ENCODE peak calls at places on chromosomes 13 and 19, in five cellular contexts. One of them, this sample, is unnamed.

GRCh38 chr19:13953021-13953531 is 767 bp downstream of the DCAF15 start:
- DNase-seq in HepG2: no peak
- DNase-seq in HCT116: no peak
- DNase-seq in H1: no peak
- DNase-seq in K562: peak
- DNase-seq in this sample: no peak

GRCh38 chr13:23469901-23470525 is 36.5 kb upstream of the SACS start:
- DNase-seq in HepG2: no peak
- DNase-seq in H1: no peak
- DNase-seq in K562: no peak
- DNase-seq in HCT116: no peak
- DNase-seq in this sample: no peak

GRCh38 chr19:53172892-53173291 is 14.0 kb upstream of the ZNF347 start:
- DNase-seq in HepG2: peak
- DNase-seq in K562: no peak
- DNase-seq in HCT116: no peak
- DNase-seq in H1: no peak
- DNase-seq in this sample: no peak

GRCh38 chr19:10892256-10892655 is 20.9 kb downstream of the CARM1 start:
- DNase-seq in K562: no peak
- DNase-seq in HCT116: no peak
- DNase-seq in H1: no peak
- DNase-seq in HepG2: no peak
- DNase-seq in this sample: no peak

GRCh38 chr19:43311706-43312105 is 41.8 kb upstream of the CD177 start:
- DNase-seq in HepG2: no peak
- DNase-seq in HCT116: no peak
- DNase-seq in K562: no peak
- DNase-seq in H1: no peak
- DNase-seq in this sample: no peak

GRCh38 chr13:71912524-71912923 is 45.5 kb upstream of the DACH1 start:
- DNase-seq in HepG2: no peak
- DNase-seq in HCT116: no peak
- DNase-seq in H1: no peak
- DNase-seq in K562: no peak
- DNase-seq in this sample: no peak

GRCh38 chr19:18736415-18737336 is 53.2 kb downstream of the CRTC1 start:
- DNase-seq in H1: no peak
- DNase-seq in HCT116: no peak
- DNase-seq in K562: no peak
- DNase-seq in HepG2: no peak
- DNase-seq in this sample: no peak

GRCh38 chr19:5093953-5094718 is 125.2 kb downstream of the KDM4B start:
- DNase-seq in HepG2: no peak
- DNase-seq in H1: no peak
- DNase-seq in HCT116: no peak
- DNase-seq in K562: peak
- DNase-seq in this sample: no peak

GRCh38 chr19:54470991-54471782 is 1.9 kb downstream of the CDC42EP5 start:
- DNase-seq in HepG2: no peak
- DNase-seq in H1: no peak
- DNase-seq in HCT116: no peak
- DNase-seq in K562: no peak
- DNase-seq in this sample: no peak
- TF ChIP-seq POLR2AphosphoS5 in HepG2: no peak
- TF ChIP-seq POLR2AphosphoS5 in H1: no peak
- TF ChIP-seq POLR2AphosphoS5 in HCT116: no peak
- TF ChIP-seq POLR2AphosphoS5 in K562: no peak
- TF ChIP-seq POLR2AphosphoS5 in this sample: no peak

GRCh38 chr19:1766800-1767352 is 13.6 kb downstream of the ONECUT3 start:
- DNase-seq in H1: no peak
- DNase-seq in K562: peak
- DNase-seq in HCT116: no peak
- DNase-seq in HepG2: no peak
- DNase-seq in this sample: no peak

GRCh38 chr19:1764293-1764683 is 11.0 kb downstream of the ONECUT3 start:
- DNase-seq in H1: no peak
- DNase-seq in HCT116: no peak
- DNase-seq in HepG2: no peak
- DNase-seq in K562: no peak
- DNase-seq in this sample: no peak

GRCh38 chr19:1765182-1765903 is 12.0 kb downstream of the ONECUT3 start:
- DNase-seq in H1: no peak
- DNase-seq in HCT116: no peak
- DNase-seq in K562: no peak
- DNase-seq in HepG2: no peak
- DNase-seq in this sample: no peak

GRCh38 chr19:1767464-1767933 is 14.2 kb downstream of the ONECUT3 start:
- DNase-seq in HCT116: no peak
- DNase-seq in HepG2: no peak
- DNase-seq in K562: peak
- DNase-seq in H1: no peak
- DNase-seq in this sample: no peak

GRCh38 chr19:1765904-1766799 is 12.8 kb downstream of the ONECUT3 start:
- DNase-seq in H1: no peak
- DNase-seq in HCT116: no peak
- DNase-seq in HepG2: no peak
- DNase-seq in K562: no peak
- DNase-seq in this sample: no peak
- TF ChIP-seq EZH2 in H1: peak
- TF ChIP-seq EZH2 in HCT116: no peak
- TF ChIP-seq EZH2 in HepG2: no peak
- TF ChIP-seq EZH2 in K562: no peak
- TF ChIP-seq EZH2 in this sample: no peak

DNA sequence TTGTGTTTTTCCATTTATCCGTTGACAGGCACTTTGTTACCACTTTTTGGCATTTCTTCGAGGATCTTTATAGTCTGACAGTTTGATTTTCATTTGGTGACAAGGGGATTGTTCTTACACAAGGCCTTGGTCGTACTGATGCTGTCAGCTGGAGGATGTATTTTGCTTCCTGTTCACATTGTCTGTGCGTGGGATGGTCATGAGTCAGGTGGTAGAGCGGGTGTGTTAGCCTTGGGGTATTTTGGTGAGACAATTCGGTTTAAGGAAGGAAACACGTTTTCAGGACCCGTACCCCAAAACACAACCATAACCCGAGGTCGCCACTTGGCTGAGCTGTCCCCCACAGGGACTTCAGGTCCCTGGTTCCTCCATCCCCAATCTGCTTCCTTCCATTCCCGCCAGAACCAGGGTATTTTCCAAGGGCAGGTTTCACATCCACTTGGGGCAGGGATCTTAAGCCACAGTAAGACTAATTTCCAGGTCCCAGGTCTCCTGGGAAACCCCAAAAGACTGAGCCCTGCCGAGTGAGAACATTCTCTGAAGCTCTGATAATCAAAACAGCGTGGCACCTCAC is 15.0 kb downstream of the MYO9B start:
- DNase-seq in HepG2: no peak
- DNase-seq in K562: no peak
- DNase-seq in H1: no peak
- DNase-seq in HCT116: no peak
- DNase-seq in this sample: no peak
- H3K9ac ChIP-seq in HepG2: no peak
- H3K9ac ChIP-seq in K562: no peak
- H3K9ac ChIP-seq in H1: no peak
- H3K9ac ChIP-seq in HCT116: no peak
- H3K9ac ChIP-seq in this sample: no peak

GRCh38 chr19:49109051-49109450 is 5.1 kb upstream of the LIN7B start:
- DNase-seq in K562: no peak
- DNase-seq in H1: no peak
- DNase-seq in HCT116: no peak
- DNase-seq in HepG2: no peak
- DNase-seq in this sample: no peak

GRCh38 chr19:49113762-49114629 is at the start of gene LIN7B:
- DNase-seq in HepG2: peak
- DNase-seq in H1: no peak
- DNase-seq in HCT116: peak
- DNase-seq in K562: peak
- DNase-seq in this sample: no peak

GRCh38 chr19:49110567-49110966 is 3.6 kb upstream of the LIN7B start:
- DNase-seq in HCT116: no peak
- DNase-seq in H1: no peak
- DNase-seq in K562: no peak
- DNase-seq in HepG2: no peak
- DNase-seq in this sample: no peak

GRCh38 chr19:49109569-49110233 is 4.5 kb upstream of the LIN7B start:
- DNase-seq in K562: no peak
- DNase-seq in H1: no peak
- DNase-seq in HepG2: no peak
- DNase-seq in HCT116: no peak
- DNase-seq in this sample: no peak

DNA sequence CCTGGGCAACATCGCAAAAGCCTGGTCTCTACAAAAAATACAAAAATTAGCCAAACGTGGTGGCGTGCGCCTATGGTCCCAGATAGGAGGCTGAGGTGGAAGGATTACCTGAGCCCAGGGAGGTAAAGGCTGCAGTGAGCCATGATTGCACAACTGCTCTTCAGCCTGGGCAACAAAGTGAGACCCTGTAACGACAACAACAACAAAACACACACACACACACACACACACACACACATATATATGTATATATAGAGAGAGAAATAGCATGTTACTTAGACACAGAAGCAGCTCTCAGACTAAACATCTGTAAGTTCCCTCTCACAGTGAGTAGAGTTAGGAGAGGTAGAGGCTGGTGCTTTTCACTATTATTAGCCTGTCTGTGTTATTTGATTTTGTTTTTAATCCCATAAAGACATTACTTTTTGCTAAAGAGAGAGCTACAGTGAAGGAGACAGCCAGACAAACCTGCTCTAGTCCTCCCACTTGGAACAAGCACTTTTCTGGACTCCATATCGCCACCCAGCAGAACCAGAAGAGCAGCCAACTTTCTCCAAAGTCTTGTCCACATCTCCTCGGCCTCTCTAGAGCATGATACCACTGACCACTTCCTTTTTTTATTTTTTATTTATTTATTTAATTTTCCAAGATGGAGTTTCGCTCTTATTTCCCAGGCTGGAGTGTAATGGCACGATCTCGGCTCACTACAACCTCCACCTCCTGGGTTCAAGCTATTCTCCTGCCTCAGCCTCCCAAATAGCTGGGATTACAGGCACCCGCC is 2.8 kb upstream of the LIN7B start:
- DNase-seq in HCT116: no peak
- DNase-seq in HepG2: no peak
- DNase-seq in K562: no peak
- DNase-seq in H1: no peak
- DNase-seq in this sample: no peak
- TF ChIP-seq POLR2AphosphoS5 in HCT116: no peak
- TF ChIP-seq POLR2AphosphoS5 in HepG2: no peak
- TF ChIP-seq POLR2AphosphoS5 in K562: no peak
- TF ChIP-seq POLR2AphosphoS5 in H1: no peak
- TF ChIP-seq POLR2AphosphoS5 in this sample: peak

This sample was measured in SK-N-MC.